ENCODE peak calls at places on chromosome 10, in four cellular contexts. P is K562, H is GM12878, X is H1. L is an unnamed sample.

GRCh38 chr10:8356283-8356682 is 301.8 kb downstream of the GATA3 start:
- DNase-seq in H (no peak), X (no peak), P (no peak), L (no peak)

GRCh38 chr10:101214446-101215396 is 14.5 kb downstream of the LBX1 start:
- DNase-seq in X (no peak), H (no peak), P (peak; percentile 76), L (peak; percentile 66)

GRCh38 chr10:133438711-133439273 is 14.4 kb upstream of the SPRN start:
- DNase-seq in H (peak; percentile 16), X (no peak), P (peak; percentile 62), L (peak; percentile 0)

GRCh38 chr10:88232978-88233537 is 350.1 kb downstream of the RNLS start:
- DNase-seq in X (no peak), P (no peak), H (no peak), L (no peak)

GRCh38 chr10:58754419-58755180 is 241.9 kb downstream of the BICC1 start:
- DNase-seq in X (no peak), P (no peak), H (no peak), L (no peak)

GRCh38 chr10:114764656-114765055 is 56.9 kb upstream of the FHIP2A start:
- DNase-seq in H (no peak), P (no peak), X (no peak), L (no peak)

GRCh38 chr10:117212176-117212575 is 14.9 kb downstream of the KCNK18 start:
- DNase-seq in H (no peak), X (no peak), P (no peak), L (no peak)

GRCh38 chr10:133268532-133268931 is 8.1 kb downstream of the ADAM8 start:
- DNase-seq in H (no peak), X (no peak), P (no peak), L (no peak)

GRCh38 chr10:97612386-97612785 is 20.9 kb downstream of the MORN4 start:
- DNase-seq in X (peak; percentile 27), P (peak; percentile 49), H (no peak), L (peak; percentile 42)

GRCh38 chr10:88840881-88841280 is 10.8 kb downstream of the ANKRD22 start:
- DNase-seq in H (no peak), P (no peak), X (no peak), L (no peak)

DNA sequence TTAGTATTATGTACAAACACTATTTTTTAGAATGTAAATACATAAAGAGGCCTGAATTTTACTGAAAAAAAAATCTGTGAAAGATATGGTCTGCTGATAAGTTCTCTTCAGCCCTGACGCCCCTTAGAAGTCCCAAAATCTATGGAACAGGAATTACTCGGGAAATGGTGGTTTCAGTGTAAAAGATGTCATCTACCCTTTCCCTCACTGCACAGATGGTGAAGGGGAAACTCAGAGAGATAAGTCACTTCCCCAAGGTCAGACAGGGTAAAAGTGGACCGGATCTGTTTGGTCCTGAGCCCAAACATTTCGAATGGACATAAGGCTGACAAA is 458 bp upstream of the MCM10 start:
- DNase-seq in P (no peak), H (no peak), X (no peak), L (no peak)
- TF ChIP-seq EGR1 in P (no peak), H (no peak), X (no peak), L (peak; percentile 26)

DNA sequence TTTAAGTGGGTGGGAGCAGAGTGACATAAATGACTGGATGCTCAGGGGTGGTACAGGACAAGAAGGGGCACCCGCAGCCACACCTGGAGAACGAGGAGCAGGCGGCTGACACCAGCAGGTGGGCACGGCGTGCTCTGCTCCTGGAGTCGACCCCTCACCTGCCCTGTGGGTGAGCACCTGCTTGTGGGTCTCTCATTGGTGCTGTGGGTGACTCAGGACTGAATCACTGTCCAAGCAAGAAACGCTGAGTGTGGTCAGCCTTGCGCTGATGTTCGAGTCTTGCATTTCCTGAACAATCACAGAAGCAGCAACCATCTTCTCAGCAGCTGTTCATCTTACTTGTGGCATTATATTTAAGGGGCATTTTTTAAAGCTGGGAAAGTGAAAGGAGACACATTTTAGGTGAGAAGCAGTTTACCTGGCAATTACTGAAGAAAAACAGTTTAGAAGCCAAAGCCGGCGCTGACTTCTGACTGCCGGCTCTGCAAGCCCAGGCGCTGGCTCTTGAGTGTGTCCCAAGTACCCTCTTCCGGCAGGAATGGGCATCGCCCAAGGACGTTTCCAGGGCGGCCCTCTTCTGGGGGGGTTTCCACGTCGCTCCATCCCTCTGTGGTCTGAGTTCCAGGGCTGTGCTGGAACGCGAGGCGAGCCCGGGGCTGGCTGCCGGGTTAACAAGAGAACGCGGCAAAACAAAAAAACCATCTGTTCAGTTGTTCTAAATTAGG is 145.2 kb upstream of the PFKP start:
- DNase-seq in X (no peak), H (no peak), P (no peak), L (no peak)
- TF ChIP-seq EGR1 in X (no peak), H (no peak), P (no peak), L (no peak)

DNA sequence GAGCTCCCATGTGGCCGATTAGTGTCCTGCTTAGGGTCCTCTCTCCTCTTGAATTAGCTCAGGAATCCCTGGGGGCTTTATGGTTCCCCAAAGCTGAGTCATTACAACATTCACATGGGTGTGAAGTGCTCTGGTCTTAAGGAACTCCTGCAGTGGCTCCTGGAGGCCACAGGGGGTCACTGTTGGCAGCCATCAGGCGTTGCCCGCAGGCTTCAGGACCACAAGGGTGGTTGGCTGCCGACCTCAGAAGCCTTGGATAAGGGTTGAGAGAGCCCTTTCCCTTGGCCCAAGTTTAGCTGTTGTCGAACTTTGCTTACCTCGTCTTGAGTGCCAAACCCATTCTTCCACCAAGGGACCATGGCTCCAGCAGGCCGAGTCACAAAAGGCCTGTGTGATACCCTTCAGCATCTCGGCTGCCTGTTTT is 61.7 kb downstream of the SH2D4B start:
- DNase-seq in P (peak; percentile 87), X (peak; percentile 68), H (peak; percentile 57), L (peak; percentile 59)
- TF ChIP-seq EGR1 in P (no peak), X (no peak), H (no peak), L (no peak)

GRCh38 chr10:24467605-24468004 is 256.1 kb downstream of the ARHGAP21 start:
- DNase-seq in X (no peak), H (no peak), P (no peak), L (no peak)

GRCh38 chr10:24468281-24468751 is 255.4 kb downstream of the ARHGAP21 start:
- DNase-seq in X (no peak), P (no peak), H (no peak), L (no peak)

GRCh38 chr10:24467094-24467493 is 256.6 kb downstream of the ARHGAP21 start:
- DNase-seq in H (no peak), P (no peak), X (no peak), L (no peak)

GRCh38 chr10:24466616-24466949 is 257.1 kb downstream of the ARHGAP21 start:
- DNase-seq in X (no peak), P (no peak), H (no peak), L (no peak)

DNA sequence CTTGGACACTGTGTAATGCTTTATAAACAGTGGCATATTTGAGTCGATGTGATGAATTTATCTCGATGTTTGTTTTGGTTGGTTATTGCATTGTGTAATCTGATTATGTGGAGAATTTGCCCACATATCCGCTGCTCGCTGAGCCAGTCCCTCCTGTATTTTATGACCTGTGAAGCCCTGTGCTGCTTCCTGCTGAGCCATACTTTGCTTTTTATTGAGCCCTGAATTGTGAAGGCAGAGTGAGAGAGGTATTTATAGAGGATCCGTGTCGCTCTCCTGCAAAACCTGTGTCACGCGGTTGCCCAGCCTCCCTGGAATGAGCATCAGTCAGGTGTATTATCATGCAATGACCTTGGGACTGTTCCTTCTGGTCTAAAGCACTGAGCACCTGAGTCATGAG is 253.7 kb downstream of the ARHGAP21 start:
- DNase-seq in H (no peak), P (no peak), X (no peak), L (no peak)
- TF ChIP-seq EGR1 in H (no peak), P (no peak), X (no peak), L (no peak)

GRCh38 chr10:10647331-10647730 is 370.3 kb upstream of the CELF2 start:
- DNase-seq in H (no peak), X (no peak), P (no peak), L (no peak)
- TF ChIP-seq EGR1 in H (no peak), X (no peak), P (no peak), L (no peak)

DNA sequence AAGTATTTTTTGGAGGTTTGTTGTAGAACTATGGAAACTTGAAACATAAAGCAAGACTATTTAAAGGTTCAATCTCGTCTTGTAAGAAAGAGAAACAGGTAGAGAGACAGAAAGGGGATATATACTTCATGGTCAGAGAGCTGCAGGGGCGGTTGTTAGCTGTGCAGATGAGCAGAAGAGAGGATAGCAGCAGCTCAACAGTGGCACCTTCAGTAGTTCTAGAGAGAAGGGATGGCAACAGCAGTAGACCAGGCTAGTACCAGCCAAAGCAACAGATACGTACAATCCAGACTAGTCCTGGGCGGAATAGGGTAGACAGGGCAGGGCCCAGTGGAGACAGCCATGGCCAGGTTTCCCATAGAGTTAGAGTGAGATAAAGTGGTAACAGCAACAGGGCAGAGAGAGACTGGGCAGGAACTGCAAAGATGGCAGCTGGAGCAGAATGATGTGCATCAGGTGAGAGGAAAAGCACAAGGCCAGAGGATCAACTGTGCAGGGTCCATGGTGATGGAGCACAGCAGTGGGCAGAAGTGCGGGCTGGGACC is 145.2 kb downstream of the FRMD4A start:
- DNase-seq in H (peak; percentile 86), P (peak; percentile 33), X (peak; percentile 80), L (peak; percentile 40)
- TF ChIP-seq EGR1 in H (peak; percentile 46), P (peak; percentile 22), X (no peak), L (no peak)

DNA sequence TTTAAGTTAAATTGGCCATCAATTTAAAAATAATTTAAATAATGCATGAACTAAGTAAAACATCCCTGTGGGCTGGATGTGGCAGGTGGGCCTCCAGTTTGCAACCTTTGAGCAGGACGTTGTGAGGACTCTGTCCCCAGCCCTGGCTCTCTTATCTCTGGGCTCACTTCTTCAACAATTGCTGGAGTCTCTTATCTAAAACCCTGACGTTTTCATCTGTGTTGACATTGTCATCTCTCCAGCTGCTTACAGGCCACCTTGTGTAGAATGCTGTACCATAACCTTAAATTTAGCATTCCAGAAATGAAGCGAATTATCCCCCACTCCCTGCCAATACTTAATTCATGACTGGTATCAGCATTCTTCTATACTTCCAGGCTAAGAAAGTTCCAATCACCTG is 3.2 kb upstream of the KIF5B start:
- DNase-seq in H (no peak), P (no peak), X (no peak), L (no peak)
- TF ChIP-seq EGR1 in H (no peak), P (no peak), X (no peak), L (no peak)

L was measured in HCT116.